ENCODE peak calls at places on chromosomes 3 and 15, in five cellular contexts. C is cardiac fibroblast; H is right lobe of liver; I is AML-193; P is activated naive CD8-positive, alpha-beta T cell treated with anti-CD3 and anti-CD28 coated beads, Interleukin-2, amount 50 U/mL, for 24 hours. U is an unnamed sample.
A peak's percentile ranks its signal among the peaks of the same experiment; 100 is the strongest.

GRCh38 chr3:10015476-10015904 is 10.7 kb upstream of the FANCD2 start:
- DNase-seq in C (peak; percentile 99), H (peak; percentile 66), I (peak; percentile 82), P (no peak), U (no peak)

GRCh38 chr3:106631378-106632083 is 745.7 kb upstream of the CCDC54 start:
- DNase-seq in C (no peak), H (no peak), I (no peak), P (no peak), U (no peak)

GRCh38 chr15:63276342-63277043 is 912 bp upstream of the APH1B start:
- DNase-seq in C (no peak), H (no peak), I (no peak), P (no peak), U (no peak)

GRCh38 chr3:105982207-105982606 is 113.4 kb upstream of the CBLB start:
- DNase-seq in C (no peak), H (no peak), I (no peak), P (no peak), U (no peak)

GRCh38 chr3:78907367-78907766 is 860.4 kb downstream of the ROBO1 start:
- DNase-seq in C (peak; percentile 55), H (no peak), I (no peak), P (no peak), U (no peak)

GRCh38 chr3:132079150-132079549 is 44.3 kb upstream of the CPNE4 start:
- DNase-seq in C (peak; percentile 47), H (no peak), I (no peak), P (no peak), U (no peak)

GRCh38 chr3:8970971-8971589 is 7.8 kb upstream of the RAD18 start:
- DNase-seq in C (peak; percentile 74), H (no peak), I (peak; percentile 56), P (peak; percentile 69), U (peak; percentile 36)

GRCh38 chr15:38522922-38523321 is 41.7 kb downstream of the RASGRP1 start:
- DNase-seq in C (no peak), H (no peak), I (no peak), P (no peak), U (no peak)

GRCh38 chr3:15171096-15171495 is 35.0 kb upstream of the CAPN7 start:
- DNase-seq in C (no peak), H (no peak), I (peak; percentile 25), P (no peak), U (no peak)

GRCh38 chr3:171157286-171157685 is 130.8 kb upstream of the SLC2A2 start:
- DNase-seq in C (peak; percentile 37), H (no peak), I (no peak), P (no peak), U (no peak)

GRCh38 chr3:129453732-129454131 is 13.7 kb downstream of the IFT122 start:
- DNase-seq in C (peak; percentile 68), H (no peak), I (no peak), P (no peak), U (no peak)

GRCh38 chr15:80635953-80636352 is 59.2 kb upstream of the ABHD17C start:
- DNase-seq in C (peak; percentile 72), H (no peak), I (no peak), P (no peak), U (no peak)

GRCh38 chr3:73192036-73192738 is 130.7 kb downstream of the EBLN2 start:
- DNase-seq in C (no peak), H (no peak), I (no peak), P (no peak), U (no peak)

GRCh38 chr3:42600958-42601675 is 631 bp downstream of the NKTR start:
- DNase-seq in C (peak; percentile 70), H (no peak), I (peak; percentile 87), P (peak; percentile 64), U (no peak)

GRCh38 chr15:58267026-58267425 is 128.8 kb downstream of the AQP9 start:
- DNase-seq in C (no peak), H (no peak), I (no peak), P (no peak), U (no peak)

GRCh38 chr15:34725565-34725964 is 29.2 kb downstream of the GJD2 start:
- DNase-seq in C (no peak), H (no peak), I (no peak), P (no peak), U (no peak)

GRCh38 chr15:57570994-57571393 is 20.7 kb upstream of the MYZAP start:
- DNase-seq in C (peak; percentile 55), H (no peak), I (no peak), P (no peak), U (no peak)